ENCODE peak calls at places on chromosomes 13 and 19, in nine cellular contexts. G is body of pancreas, H is HFFc6, U is GM12865, A is WTC11, E is progenitor cell of endocrine pancreas, F is ascending aorta, Z is neural crest cell, J is A549. C is an unnamed sample.

GRCh38 chr13:92461402-92461801 is 765.2 kb upstream of the GPC6 start:
- DNase-seq in J (no peak), F (no peak), H (no peak), A (no peak), G (no peak), Z (no peak), E (no peak), U (no peak), C (no peak)

GRCh38 chr13:90867336-90867683 is 480.2 kb upstream of the MIR17HG start:
- DNase-seq in U (peak; percentile 72), H (peak; percentile 73), G (peak; percentile 78), Z (peak; percentile 70), A (peak; percentile 77), J (peak; percentile 75), E (peak; percentile 40), F (peak; percentile 72), C (peak; percentile 77)

GRCh38 chr19:4304509-4305252 is at the start of gene FSD1:
- DNase-seq in F (no peak), Z (peak; percentile 80), A (peak; percentile 87), G (no peak), U (peak; percentile 70), E (peak; percentile 64), H (peak; percentile 50), J (peak; percentile 52), C (no peak)

GRCh38 chr19:49710372-49710951 is 19.5 kb downstream of the CPT1C start:
- DNase-seq in J (peak; percentile 67), A (no peak), F (no peak), E (no peak), Z (no peak), G (no peak), U (no peak), H (peak; percentile 53), C (no peak)

GRCh38 chr13:106651442-106651841 is 83.5 kb upstream of the ARGLU1 start:
- DNase-seq in G (no peak), F (no peak), A (no peak), J (no peak), U (no peak), E (no peak), H (no peak), Z (no peak), C (no peak)

GRCh38 chr13:20521388-20521787 is 4.3 kb downstream of the CRYL1 start:
- DNase-seq in F (no peak), H (no peak), E (no peak), U (no peak), G (no peak), J (no peak), Z (no peak), A (no peak), C (no peak)

GRCh38 chr13:78160793-78161192 is 242.2 kb upstream of the EDNRB start:
- DNase-seq in J (no peak), A (no peak), F (no peak), G (no peak), Z (no peak), E (no peak), U (peak; percentile 24), H (peak; percentile 78), C (peak; percentile 18)

GRCh38 chr13:96994030-96994848 is at the start of gene OXGR1:
- DNase-seq in H (no peak), Z (peak; percentile 12), G (peak; percentile 11), J (no peak), E (peak; percentile 14), F (no peak), U (no peak), A (peak; percentile 29), C (no peak)

GRCh38 chr13:113545455-113545930 is 39.1 kb upstream of the TFDP1 start:
- DNase-seq in J (no peak), Z (no peak), G (no peak), U (no peak), A (no peak), H (peak; percentile 54), F (peak; percentile 62), E (no peak), C (no peak)

DNA sequence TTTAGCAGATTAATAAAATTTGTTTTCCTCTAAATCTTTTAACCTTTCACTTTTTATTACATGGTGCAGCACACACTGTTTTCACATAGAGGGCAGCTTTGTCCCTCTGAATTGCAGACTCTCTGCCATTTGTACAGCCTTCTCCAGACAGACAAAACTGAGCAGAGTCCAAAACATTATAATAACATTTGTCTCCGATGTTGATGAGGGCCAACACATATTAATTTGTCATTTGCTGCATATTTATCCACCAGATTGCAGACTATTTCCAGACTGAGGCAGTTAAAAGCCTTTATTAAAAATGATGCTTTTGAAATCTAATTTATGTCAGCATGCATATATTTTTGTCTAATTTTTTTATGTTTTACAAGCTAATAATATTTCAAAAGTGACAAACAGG is 1251.9 kb upstream of the SLC10A2 start:
- DNase-seq in U (no peak), J (no peak), G (no peak), E (no peak), H (no peak), A (no peak), F (no peak), Z (no peak), C (peak; percentile 22)
- TF ChIP-seq CTCF in U (no peak), J (no peak), G (peak; percentile 27), E (peak; percentile 59), H (no peak), A (no peak), F (no peak), Z (peak; percentile 65), C (peak; percentile 20)

GRCh38 chr19:51185069-51185867 is 39.6 kb upstream of the CD33 start:
- DNase-seq in E (no peak), F (no peak), H (no peak), J (no peak), Z (no peak), U (no peak), A (no peak), G (no peak), C (no peak)

GRCh38 chr19:51187395-51188226 is 37.3 kb upstream of the CD33 start:
- DNase-seq in Z (no peak), A (no peak), G (no peak), J (no peak), F (no peak), U (no peak), E (no peak), H (no peak), C (no peak)

GRCh38 chr19:51186323-51186722 is 38.6 kb upstream of the CD33 start:
- DNase-seq in H (no peak), U (no peak), J (no peak), E (no peak), F (no peak), Z (no peak), G (no peak), A (no peak), C (no peak)

GRCh38 chr19:51183629-51184028 is 41.3 kb upstream of the CD33 start:
- DNase-seq in A (no peak), U (no peak), J (no peak), G (no peak), F (no peak), H (no peak), E (no peak), Z (no peak), C (no peak)

GRCh38 chr19:51185868-51186215 is 39.0 kb upstream of the CD33 start:
- DNase-seq in A (no peak), H (no peak), G (no peak), E (no peak), U (no peak), Z (no peak), J (no peak), F (no peak), C (no peak)
- TF ChIP-seq CTCF in A (no peak), H (no peak), G (no peak), E (no peak), U (no peak), Z (no peak), J (no peak), F (no peak), C (no peak)

GRCh38 chr13:28231642-28232041 is 93.3 kb downstream of the PAN3 start:
- DNase-seq in H (no peak), F (no peak), U (no peak), A (no peak), E (no peak), Z (no peak), G (no peak), J (no peak), C (no peak)
- TF ChIP-seq CTCF in H (no peak), F (no peak), U (no peak), A (no peak), E (no peak), Z (no peak), G (no peak), J (no peak), C (no peak)

DNA sequence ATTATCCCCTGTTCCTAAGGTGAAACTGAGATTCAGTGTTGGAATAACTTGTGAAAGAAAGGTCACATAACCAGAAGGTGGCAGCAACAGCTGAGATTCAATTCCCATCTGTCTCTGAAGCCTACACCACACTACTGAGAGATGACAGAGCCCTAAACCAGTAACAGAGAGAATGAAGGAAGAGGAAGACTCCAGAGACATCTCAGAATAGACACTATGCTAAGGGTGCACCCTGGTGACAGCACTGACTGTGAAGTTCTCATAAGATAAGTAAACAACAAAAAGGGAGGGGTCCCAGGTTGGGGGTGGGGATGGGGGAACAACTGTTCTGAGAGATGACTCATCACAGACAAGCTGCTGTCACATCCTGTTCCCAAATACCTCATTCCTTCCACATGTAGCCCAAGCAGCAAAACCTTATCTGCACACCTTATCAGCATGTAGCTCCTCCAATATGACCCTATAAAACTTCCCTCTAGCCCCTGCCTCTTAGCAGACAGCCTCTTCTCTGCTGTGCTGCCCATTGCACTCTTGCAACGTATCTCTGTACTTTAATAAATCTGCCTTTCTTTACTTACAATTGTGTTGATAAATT is 46.5 kb downstream of the UTP14C start:
- DNase-seq in F (no peak), E (no peak), A (no peak), U (peak; percentile 9), H (peak; percentile 42), Z (no peak), J (no peak), G (no peak), C (peak; percentile 53)
- TF ChIP-seq CTCF in F (no peak), E (no peak), A (no peak), U (no peak), H (peak; percentile 63), Z (no peak), J (no peak), G (no peak), C (peak; percentile 17)

DNA sequence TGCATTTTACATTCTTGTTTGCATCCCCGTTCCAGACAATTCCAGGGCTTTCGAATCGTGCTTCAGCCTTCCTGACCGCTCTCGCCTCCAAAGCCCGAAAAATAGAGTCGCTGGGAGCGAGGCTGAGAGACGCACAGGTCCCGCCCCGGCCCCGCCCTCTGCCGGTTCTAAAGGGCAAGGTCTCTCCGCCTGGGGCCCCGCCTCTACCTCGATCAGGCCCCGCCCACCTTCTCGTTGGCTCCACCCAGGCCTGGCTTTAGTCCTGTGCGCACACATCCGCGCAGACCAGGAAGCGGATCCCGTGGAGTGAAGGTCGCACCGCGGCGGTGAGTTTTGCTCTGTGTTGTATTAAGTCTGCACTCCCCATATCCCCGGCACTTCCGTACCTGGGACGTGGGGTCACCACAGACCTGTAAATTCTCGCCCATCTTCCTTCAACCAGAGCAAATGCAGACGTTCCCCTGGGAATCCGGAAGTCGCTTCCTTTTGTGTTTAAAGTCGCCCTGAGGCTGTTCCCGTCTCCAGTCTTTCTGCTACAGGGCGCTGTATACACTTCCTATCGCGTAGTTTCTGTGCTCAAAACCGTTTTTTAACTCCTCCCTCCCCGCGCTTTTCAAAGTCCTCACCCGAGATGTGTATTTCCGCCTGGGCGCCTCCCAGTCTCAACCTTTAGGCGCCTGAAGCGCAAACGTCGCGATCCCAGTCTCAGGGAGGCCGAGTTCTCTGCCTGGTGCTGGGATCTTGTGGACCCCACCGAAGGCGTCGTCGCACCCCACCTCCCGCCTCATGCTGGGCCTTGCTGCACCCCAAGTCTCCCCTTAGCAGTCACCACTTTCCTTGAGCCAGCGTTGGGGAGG is at the start of gene ZNF701:
- DNase-seq in F (peak; percentile 98), J (peak; percentile 28), H (peak; percentile 86), E (peak; percentile 97), Z (peak; percentile 97), A (peak; percentile 99), U (peak; percentile 95), G (peak; percentile 96), C (peak; percentile 71)
- TF ChIP-seq CTCF in F (no peak), J (no peak), H (peak; percentile 68), E (peak; percentile 25), Z (peak; percentile 49), A (peak; percentile 32), U (peak; percentile 15), G (peak; percentile 23), C (peak; percentile 12)

C was measured in bronchial epithelial cell.